ENCODE peak calls at places on chromosomes 11 and 22, in eight cellular contexts. Q, S, V, M, Z, G, B and J are unnamed samples.

GRCh38 chr22:29907753-29908515 is 25.0 kb downstream of the MTMR3 start:
- DNase-seq in B (peak; percentile 92), M (no peak), S (peak; percentile 78), V (peak; percentile 91), Q (peak; percentile 97), Z (no peak), G (no peak), J (peak; percentile 94)

GRCh38 chr11:73349633-73350032 is 26.6 kb upstream of the RELT start:
- DNase-seq in Q (no peak), B (no peak), V (no peak), Z (no peak), S (no peak), G (no peak), M (no peak), J (no peak)

GRCh38 chr11:12229450-12230229 is 119.2 kb downstream of the MICAL2 start:
- DNase-seq in S (no peak), G (no peak), V (peak; percentile 41), Q (no peak), Z (no peak), M (no peak), B (peak; percentile 68), J (no peak)

GRCh38 chr11:86869966-86870570 is 69.7 kb downstream of the PRSS23 start:
- DNase-seq in B (peak; percentile 50), Z (peak; percentile 7), V (peak; percentile 65), Q (peak; percentile 65), S (peak; percentile 57), M (no peak), G (no peak), J (peak; percentile 31)

GRCh38 chr11:23311986-23312940 is 452.0 kb upstream of the CCDC179 start:
- DNase-seq in G (no peak), Q (peak; percentile 75), Z (no peak), S (no peak), B (no peak), V (no peak), M (no peak), J (peak; percentile 75)

GRCh38 chr22:29259253-29259899 is 8.4 kb downstream of the RHBDD3 start:
- DNase-seq in M (no peak), B (no peak), G (no peak), Q (no peak), V (no peak), Z (no peak), S (no peak), J (no peak)

GRCh38 chr11:11661356-11662040 is 39.7 kb upstream of the GALNT18 start:
- DNase-seq in Z (no peak), S (no peak), B (no peak), V (no peak), G (no peak), Q (no peak), M (no peak), J (no peak)

GRCh38 chr11:64290894-64291745 is at the start of gene KCNK4:
- DNase-seq in S (no peak), M (no peak), Q (no peak), B (no peak), G (no peak), Z (no peak), V (no peak), J (no peak)

GRCh38 chr22:28442264-28442950 is 237.2 kb downstream of the TTC28 start:
- DNase-seq in B (peak; percentile 85), Z (peak; percentile 36), S (no peak), Q (peak; percentile 74), V (peak; percentile 80), M (peak; percentile 90), G (peak; percentile 28), J (no peak)

GRCh38 chr11:65501530-65502273 is 2.9 kb downstream of the MALAT1 start:
- DNase-seq in S (no peak), G (no peak), Q (peak; percentile 71), B (no peak), V (no peak), Z (no peak), M (no peak), J (peak; percentile 45)

GRCh38 chr22:43226368-43226979 is 39.5 kb upstream of the TTLL12 start:
- DNase-seq in B (no peak), Q (peak; percentile 5), V (no peak), S (no peak), M (no peak), Z (no peak), G (no peak), J (no peak)

GRCh38 chr11:34380696-34381095 is 22.9 kb upstream of the ABTB2 start:
- DNase-seq in Z (no peak), G (no peak), B (no peak), V (no peak), S (no peak), Q (peak; percentile 55), M (no peak), J (no peak)

GRCh38 chr11:57474017-57474750 is 13.9 kb downstream of the RTN4RL2 start:
- DNase-seq in G (no peak), Z (no peak), S (no peak), Q (no peak), B (no peak), V (no peak), M (peak; percentile 81), J (no peak)

GRCh38 chr11:16194566-16194965 is 161.8 kb downstream of the SOX6 start:
- DNase-seq in G (no peak), V (no peak), Q (peak; percentile 23), Z (no peak), S (no peak), M (no peak), B (no peak), J (no peak)

GRCh38 chr11:32312865-32313403 is 122.4 kb downstream of the WT1 start:
- DNase-seq in M (no peak), V (no peak), B (no peak), S (no peak), Z (no peak), G (no peak), Q (peak; percentile 50), J (no peak)

GRCh38 chr11:93100211-93100610 is 97.6 kb downstream of the SLC36A4 start:
- DNase-seq in V (no peak), G (no peak), M (no peak), Z (no peak), Q (peak; percentile 32), S (no peak), B (no peak), J (no peak)

GRCh38 chr22:29270475-29271271 is 2.6 kb downstream of the EWSR1 start:
- DNase-seq in B (no peak), M (no peak), S (no peak), Z (no peak), G (no peak), V (no peak), Q (peak; percentile 9), J (no peak)

GRCh38 chr11:76038608-76039007 is 167.7 kb downstream of the WNT11 start:
- DNase-seq in M (no peak), Z (no peak), S (no peak), G (no peak), V (no peak), Q (no peak), B (no peak), J (no peak)

GRCh38 chr11:123186291-123186690 is 8.8 kb downstream of the CLMP start:
- DNase-seq in Q (no peak), G (no peak), S (no peak), B (no peak), Z (no peak), V (no peak), M (no peak), J (no peak)

GRCh38 chr11:68014157-68014965 is 4.2 kb downstream of the ALDH3B1 start:
- DNase-seq in G (no peak), B (peak; percentile 79), Q (peak; percentile 79), V (peak; percentile 76), M (no peak), S (no peak), Z (no peak), J (peak; percentile 91)

GRCh38 chr11:70713988-70714665 is 315.8 kb downstream of the CTTN start:
- DNase-seq in M (peak; percentile 73), V (no peak), Q (no peak), Z (no peak), G (no peak), S (no peak), B (no peak), J (no peak)

GRCh38 chr22:20315337-20316216 is 4.3 kb downstream of the DGCR6L start:
- DNase-seq in Z (no peak), M (peak; percentile 76), G (no peak), Q (no peak), V (no peak), B (peak; percentile 21), S (no peak), J (no peak)

GRCh38 chr22:49936973-49937757 is 18.7 kb downstream of the CRELD2 start:
- DNase-seq in B (peak; percentile 57), V (peak; percentile 24), S (no peak), Z (no peak), M (no peak), Q (no peak), G (no peak), J (no peak)

GRCh38 chr22:24142241-24142640 is 39.0 kb upstream of the SUSD2 start:
- DNase-seq in Z (no peak), G (no peak), M (no peak), Q (no peak), B (no peak), S (no peak), V (no peak), J (no peak)

GRCh38 chr11:36055356-36055755 is 111.5 kb downstream of the LDLRAD3 start:
- DNase-seq in B (no peak), S (no peak), Z (no peak), Q (no peak), G (no peak), V (no peak), M (no peak), J (no peak)

GRCh38 chr22:47342446-47342845 is 580.0 kb downstream of the TBC1D22A start:
- DNase-seq in Z (no peak), B (no peak), S (no peak), G (no peak), M (no peak), Q (no peak), V (no peak), J (no peak)

GRCh38 chr11:113884361-113884836 is 9.0 kb upstream of the USP28 start:
- DNase-seq in Z (no peak), Q (peak; percentile 10), M (no peak), S (no peak), V (no peak), B (no peak), G (no peak), J (no peak)

GRCh38 chr11:12526789-12527188 is 147.4 kb upstream of the TEAD1 start:
- DNase-seq in M (no peak), Z (no peak), Q (peak; percentile 66), S (no peak), V (no peak), G (no peak), B (no peak), J (no peak)

GRCh38 chr11:71446942-71447688 is 1.1 kb downstream of the DHCR7 start:
- DNase-seq in S (peak; percentile 53), G (no peak), V (peak; percentile 42), Q (peak; percentile 54), M (no peak), Z (no peak), B (no peak), J (no peak)

GRCh38 chr11:86715611-86716010 is 43.2 kb upstream of the ME3 start:
- DNase-seq in M (no peak), G (no peak), Z (no peak), S (no peak), Q (no peak), B (no peak), V (no peak), J (no peak)

GRCh38 chr11:12537778-12538401 is 136.3 kb upstream of the TEAD1 start:
- DNase-seq in B (peak; percentile 25), M (no peak), Q (no peak), V (no peak), Z (no peak), G (no peak), S (no peak), J (no peak)

GRCh38 chr11:44199298-44199697 is 103.8 kb downstream of the EXT2 start:
- DNase-seq in Z (no peak), G (no peak), V (no peak), Q (no peak), M (no peak), B (no peak), S (no peak), J (no peak)